ENCODE peak calls at places on chromosome 18, in six cellular contexts. C, B, I, G, R and S are unnamed samples.

GRCh38 chr18:48994044-48994651 is 43.4 kb upstream of the SMAD7 start:
- DNase-seq in C (no peak), B (peak), I (peak), G (peak), R (no peak), S (no peak)

GRCh38 chr18:76144844-76145243 is 350.2 kb downstream of the ZNF516 start:
- DNase-seq in C (no peak), B (no peak), I (no peak), G (no peak), R (no peak), S (no peak)

GRCh38 chr18:27428120-27428519 is 243.0 kb upstream of the CHST9 start:
- DNase-seq in C (no peak), B (no peak), I (peak), G (no peak), R (no peak), S (no peak)

GRCh38 chr18:68494802-68495560 is 219.9 kb downstream of the TMX3 start:
- DNase-seq in C (no peak), B (no peak), I (peak), G (peak), R (no peak), S (no peak)

GRCh38 chr18:76685860-76686259 is 136.5 kb upstream of the ZNF236 start:
- DNase-seq in C (no peak), B (peak), I (no peak), G (no peak), R (no peak), S (no peak)

GRCh38 chr18:46343940-46344372 is 239.8 kb downstream of the HAUS1 start:
- DNase-seq in C (no peak), B (peak), I (peak), G (no peak), R (peak), S (peak)

GRCh38 chr18:23580677-23581367 is 5.5 kb downstream of the NPC1 start:
- DNase-seq in C (no peak), B (no peak), I (no peak), G (peak), R (no peak), S (no peak)

GRCh38 chr18:68391801-68392200 is 323.1 kb downstream of the TMX3 start:
- DNase-seq in C (no peak), B (no peak), I (peak), G (no peak), R (no peak), S (no peak)

GRCh38 chr18:68438536-68438935 is 276.4 kb downstream of the TMX3 start:
- DNase-seq in C (no peak), B (no peak), I (no peak), G (no peak), R (no peak), S (no peak)

GRCh38 chr18:44325903-44326650 is 354.6 kb upstream of the SETBP1 start:
- DNase-seq in C (peak), B (peak), I (peak), G (no peak), R (peak), S (no peak)

GRCh38 chr18:55838841-55839240 is 250.8 kb upstream of the TCF4 start:
- DNase-seq in C (no peak), B (no peak), I (peak), G (peak), R (no peak), S (no peak)

GRCh38 chr18:79910563-79910962 is 40.9 kb downstream of the SLC66A2 start:
- DNase-seq in C (no peak), B (no peak), I (no peak), G (no peak), R (no peak), S (no peak)

GRCh38 chr18:59416818-59417217 is 57.8 kb upstream of the LMAN1 start:
- DNase-seq in C (no peak), B (no peak), I (peak), G (no peak), R (no peak), S (no peak)

GRCh38 chr18:9547767-9548166 is 66.6 kb downstream of the PPP4R1 start:
- DNase-seq in C (no peak), B (no peak), I (no peak), G (no peak), R (no peak), S (no peak)